ENCODE peak calls at places on chromosomes 5 and 9, in nine cellular contexts. One of them, this sample, is unnamed.

GRCh38 chr9:70389642-70390266 is 24.7 kb downstream of the KLF9 start:
- DNase-seq in GM20000: no peak
- DNase-seq in upper lobe of right lung: no peak
- DNase-seq in progenitor cell of endocrine pancreas: no peak
- DNase-seq in GM23338: no peak
- DNase-seq in mammary epithelial cell: peak; percentile 33
- DNase-seq in fibroblast of mammary gland: peak; percentile 55
- DNase-seq in GM06990: no peak
- DNase-seq in WTC11: no peak
- DNase-seq in this sample: peak; percentile 15

GRCh38 chr9:28037968-28038367 is 464.7 kb upstream of the C9orf72 start:
- DNase-seq in GM20000: no peak
- DNase-seq in upper lobe of right lung: no peak
- DNase-seq in progenitor cell of endocrine pancreas: no peak
- DNase-seq in GM23338: no peak
- DNase-seq in mammary epithelial cell: no peak
- DNase-seq in fibroblast of mammary gland: no peak
- DNase-seq in GM06990: no peak
- DNase-seq in WTC11: no peak
- DNase-seq in this sample: no peak

GRCh38 chr5:39399135-39400036 is 25.4 kb downstream of the DAB2 start:
- DNase-seq in GM20000: no peak
- DNase-seq in upper lobe of right lung: no peak
- DNase-seq in progenitor cell of endocrine pancreas: no peak
- DNase-seq in GM23338: peak; percentile 11
- DNase-seq in mammary epithelial cell: peak; percentile 95
- DNase-seq in fibroblast of mammary gland: peak; percentile 99
- DNase-seq in GM06990: no peak
- DNase-seq in WTC11: no peak
- DNase-seq in this sample: no peak

GRCh38 chr5:138649316-138649720 is 74.1 kb upstream of the HSPA9 start:
- DNase-seq in GM20000: no peak
- DNase-seq in upper lobe of right lung: no peak
- DNase-seq in progenitor cell of endocrine pancreas: no peak
- DNase-seq in GM23338: peak; percentile 38
- DNase-seq in mammary epithelial cell: no peak
- DNase-seq in fibroblast of mammary gland: no peak
- DNase-seq in GM06990: no peak
- DNase-seq in WTC11: no peak
- DNase-seq in this sample: no peak

GRCh38 chr9:136769710-136770191 is 5.4 kb upstream of the LCN15 start:
- DNase-seq in GM20000: peak; percentile 90
- DNase-seq in upper lobe of right lung: peak; percentile 73
- DNase-seq in progenitor cell of endocrine pancreas: no peak
- DNase-seq in GM23338: peak; percentile 90
- DNase-seq in mammary epithelial cell: no peak
- DNase-seq in fibroblast of mammary gland: no peak
- DNase-seq in GM06990: no peak
- DNase-seq in WTC11: peak; percentile 82
- DNase-seq in this sample: peak; percentile 72

GRCh38 chr5:67181648-67182218 is 14.9 kb downstream of the CD180 start:
- DNase-seq in GM20000: no peak
- DNase-seq in upper lobe of right lung: no peak
- DNase-seq in progenitor cell of endocrine pancreas: no peak
- DNase-seq in GM23338: peak; percentile 32
- DNase-seq in mammary epithelial cell: no peak
- DNase-seq in fibroblast of mammary gland: no peak
- DNase-seq in GM06990: no peak
- DNase-seq in WTC11: no peak
- DNase-seq in this sample: no peak

GRCh38 chr5:139725073-139725830 is 70.4 kb upstream of the PSD2 start:
- DNase-seq in GM20000: no peak
- DNase-seq in upper lobe of right lung: peak; percentile 75
- DNase-seq in progenitor cell of endocrine pancreas: no peak
- DNase-seq in GM23338: no peak
- DNase-seq in mammary epithelial cell: no peak
- DNase-seq in fibroblast of mammary gland: peak; percentile 80
- DNase-seq in GM06990: no peak
- DNase-seq in WTC11: no peak
- DNase-seq in this sample: no peak

GRCh38 chr5:151020304-151021031 is at the start of gene GPX3:
- DNase-seq in GM20000: peak; percentile 69
- DNase-seq in upper lobe of right lung: peak; percentile 96
- DNase-seq in progenitor cell of endocrine pancreas: peak; percentile 75
- DNase-seq in GM23338: peak; percentile 94
- DNase-seq in mammary epithelial cell: no peak
- DNase-seq in fibroblast of mammary gland: no peak
- DNase-seq in GM06990: peak; percentile 40
- DNase-seq in WTC11: peak; percentile 89
- DNase-seq in this sample: peak; percentile 79

GRCh38 chr5:74179183-74179582 is 461.3 kb downstream of the ENC1 start:
- DNase-seq in GM20000: no peak
- DNase-seq in upper lobe of right lung: no peak
- DNase-seq in progenitor cell of endocrine pancreas: no peak
- DNase-seq in GM23338: no peak
- DNase-seq in mammary epithelial cell: peak; percentile 62
- DNase-seq in fibroblast of mammary gland: peak; percentile 93
- DNase-seq in GM06990: no peak
- DNase-seq in WTC11: no peak
- DNase-seq in this sample: no peak

GRCh38 chr5:143749581-143750204 is 62.3 kb upstream of the HMHB1 start:
- DNase-seq in GM20000: no peak
- DNase-seq in upper lobe of right lung: no peak
- DNase-seq in progenitor cell of endocrine pancreas: no peak
- DNase-seq in GM23338: no peak
- DNase-seq in mammary epithelial cell: no peak
- DNase-seq in fibroblast of mammary gland: no peak
- DNase-seq in GM06990: no peak
- DNase-seq in WTC11: no peak
- DNase-seq in this sample: no peak

GRCh38 chr9:129348890-129349570 is 171.0 kb upstream of the IER5L start:
- DNase-seq in GM20000: no peak
- DNase-seq in upper lobe of right lung: no peak
- DNase-seq in progenitor cell of endocrine pancreas: no peak
- DNase-seq in GM23338: peak; percentile 27
- DNase-seq in mammary epithelial cell: no peak
- DNase-seq in fibroblast of mammary gland: no peak
- DNase-seq in GM06990: no peak
- DNase-seq in WTC11: no peak
- DNase-seq in this sample: no peak

GRCh38 chr5:102627311-102627710 is 127.8 kb upstream of the PAM start:
- DNase-seq in GM20000: no peak
- DNase-seq in upper lobe of right lung: no peak
- DNase-seq in progenitor cell of endocrine pancreas: no peak
- DNase-seq in GM23338: no peak
- DNase-seq in mammary epithelial cell: peak; percentile 54
- DNase-seq in fibroblast of mammary gland: peak; percentile 47
- DNase-seq in GM06990: no peak
- DNase-seq in WTC11: no peak
- DNase-seq in this sample: no peak

GRCh38 chr5:146754621-146755020 is 123.9 kb downstream of the PPP2R2B start:
- DNase-seq in GM20000: no peak
- DNase-seq in upper lobe of right lung: no peak
- DNase-seq in progenitor cell of endocrine pancreas: no peak
- DNase-seq in GM23338: no peak
- DNase-seq in mammary epithelial cell: no peak
- DNase-seq in fibroblast of mammary gland: no peak
- DNase-seq in GM06990: no peak
- DNase-seq in WTC11: no peak
- DNase-seq in this sample: no peak

DNA sequence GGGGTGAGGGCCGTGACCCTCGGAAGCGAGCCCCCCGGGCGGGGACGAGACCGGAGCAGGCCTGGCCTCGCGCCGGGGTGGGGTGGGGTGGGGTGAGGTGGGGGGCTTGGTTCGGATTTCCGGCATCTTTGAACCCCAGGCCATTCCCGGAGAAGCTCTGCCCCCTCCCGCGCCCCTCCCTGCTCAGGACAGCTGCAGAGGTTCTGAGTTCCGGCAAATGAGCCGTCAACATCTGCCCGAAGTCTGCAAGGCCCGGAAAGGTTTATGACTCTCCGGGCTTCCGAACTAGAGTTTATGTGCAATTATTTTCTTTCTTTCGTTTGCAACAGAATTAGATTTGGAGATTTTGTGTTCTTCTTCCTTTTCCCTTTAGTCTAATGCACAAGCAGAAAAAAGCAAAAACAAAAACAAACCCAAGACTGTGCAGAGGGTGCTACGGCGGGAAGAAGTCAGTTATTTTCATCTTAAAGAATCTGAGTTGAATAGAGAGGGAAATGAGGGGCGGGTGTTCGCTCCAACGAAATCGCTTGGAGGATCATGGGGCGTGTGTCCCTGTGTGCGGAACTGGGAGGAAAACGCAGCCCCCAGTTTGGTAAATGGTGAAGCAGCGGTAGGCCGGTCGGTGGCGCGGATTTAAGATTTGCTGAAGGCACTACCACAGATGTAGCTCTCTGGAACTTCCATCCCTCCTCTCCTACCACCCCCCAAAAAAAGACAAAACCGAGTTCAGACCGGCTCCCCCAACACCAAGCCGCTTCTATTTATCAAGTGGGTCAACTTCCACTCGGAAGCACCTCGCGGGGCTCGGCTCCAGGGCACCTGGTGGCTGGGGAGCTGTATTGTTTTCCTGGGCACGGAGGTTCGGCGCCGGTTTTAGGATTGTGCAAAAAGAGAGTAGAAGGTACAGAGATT is 4.8 kb downstream of the LHX2 start:
- DNase-seq in GM20000: peak; percentile 59
- DNase-seq in upper lobe of right lung: peak; percentile 42
- DNase-seq in progenitor cell of endocrine pancreas: no peak
- DNase-seq in GM23338: no peak
- DNase-seq in mammary epithelial cell: no peak
- DNase-seq in fibroblast of mammary gland: no peak
- DNase-seq in GM06990: no peak
- DNase-seq in WTC11: no peak
- DNase-seq in this sample: no peak
- TF ChIP-seq CTCF in GM20000: no peak
- TF ChIP-seq CTCF in upper lobe of right lung: no peak
- TF ChIP-seq CTCF in progenitor cell of endocrine pancreas: peak; percentile 11
- TF ChIP-seq CTCF in GM23338: no peak
- TF ChIP-seq CTCF in mammary epithelial cell: no peak
- TF ChIP-seq CTCF in fibroblast of mammary gland: no peak
- TF ChIP-seq CTCF in GM06990: no peak
- TF ChIP-seq CTCF in WTC11: no peak
- TF ChIP-seq CTCF in this sample: no peak

GRCh38 chr5:177131352-177131710 is 2.2 kb upstream of the NSD1 start:
- DNase-seq in GM20000: no peak
- DNase-seq in upper lobe of right lung: peak; percentile 48
- DNase-seq in progenitor cell of endocrine pancreas: no peak
- DNase-seq in GM23338: no peak
- DNase-seq in mammary epithelial cell: no peak
- DNase-seq in fibroblast of mammary gland: no peak
- DNase-seq in GM06990: no peak
- DNase-seq in WTC11: no peak
- DNase-seq in this sample: no peak

GRCh38 chr5:177133119-177133844 is at the start of gene NSD1:
- DNase-seq in GM20000: peak; percentile 98
- DNase-seq in upper lobe of right lung: peak; percentile 96
- DNase-seq in progenitor cell of endocrine pancreas: peak; percentile 84
- DNase-seq in GM23338: peak; percentile 98
- DNase-seq in mammary epithelial cell: peak; percentile 57
- DNase-seq in fibroblast of mammary gland: peak; percentile 76
- DNase-seq in GM06990: peak; percentile 97
- DNase-seq in WTC11: peak; percentile 93
- DNase-seq in this sample: peak; percentile 90

GRCh38 chr5:177131711-177132503 is 1.7 kb upstream of the NSD1 start:
- DNase-seq in GM20000: peak; percentile 51
- DNase-seq in upper lobe of right lung: peak; percentile 66
- DNase-seq in progenitor cell of endocrine pancreas: no peak
- DNase-seq in GM23338: peak; percentile 69
- DNase-seq in mammary epithelial cell: no peak
- DNase-seq in fibroblast of mammary gland: no peak
- DNase-seq in GM06990: no peak
- DNase-seq in WTC11: peak; percentile 41
- DNase-seq in this sample: peak; percentile 24

GRCh38 chr5:177133845-177134652 is 476 bp downstream of the NSD1 start:
- DNase-seq in GM20000: peak; percentile 73
- DNase-seq in upper lobe of right lung: peak; percentile 82
- DNase-seq in progenitor cell of endocrine pancreas: peak; percentile 26
- DNase-seq in GM23338: peak; percentile 81
- DNase-seq in mammary epithelial cell: peak; percentile 54
- DNase-seq in fibroblast of mammary gland: peak; percentile 26
- DNase-seq in GM06990: peak; percentile 81
- DNase-seq in WTC11: peak; percentile 79
- DNase-seq in this sample: peak; percentile 70

GRCh38 chr5:177132504-177133118 is 962 bp upstream of the NSD1 start:
- DNase-seq in GM20000: peak; percentile 71
- DNase-seq in upper lobe of right lung: no peak
- DNase-seq in progenitor cell of endocrine pancreas: peak; percentile 36
- DNase-seq in GM23338: peak; percentile 74
- DNase-seq in mammary epithelial cell: no peak
- DNase-seq in fibroblast of mammary gland: peak; percentile 19
- DNase-seq in GM06990: no peak
- DNase-seq in WTC11: peak; percentile 59
- DNase-seq in this sample: peak; percentile 45
- TF ChIP-seq CTCF in GM20000: no peak
- TF ChIP-seq CTCF in upper lobe of right lung: no peak
- TF ChIP-seq CTCF in progenitor cell of endocrine pancreas: no peak
- TF ChIP-seq CTCF in GM23338: no peak
- TF ChIP-seq CTCF in mammary epithelial cell: no peak
- TF ChIP-seq CTCF in fibroblast of mammary gland: no peak
- TF ChIP-seq CTCF in GM06990: no peak
- TF ChIP-seq CTCF in WTC11: no peak
- TF ChIP-seq CTCF in this sample: no peak

GRCh38 chr9:80664327-80665210 is 1024.8 kb downstream of the TLE1 start:
- DNase-seq in GM20000: no peak
- DNase-seq in upper lobe of right lung: no peak
- DNase-seq in progenitor cell of endocrine pancreas: no peak
- DNase-seq in GM23338: no peak
- DNase-seq in mammary epithelial cell: peak; percentile 54
- DNase-seq in fibroblast of mammary gland: peak; percentile 11
- DNase-seq in GM06990: no peak
- DNase-seq in WTC11: no peak
- DNase-seq in this sample: no peak
- TF ChIP-seq CTCF in GM20000: no peak
- TF ChIP-seq CTCF in upper lobe of right lung: no peak
- TF ChIP-seq CTCF in progenitor cell of endocrine pancreas: no peak
- TF ChIP-seq CTCF in GM23338: peak; percentile 55
- TF ChIP-seq CTCF in mammary epithelial cell: peak; percentile 66
- TF ChIP-seq CTCF in fibroblast of mammary gland: no peak
- TF ChIP-seq CTCF in GM06990: no peak
- TF ChIP-seq CTCF in WTC11: no peak
- TF ChIP-seq CTCF in this sample: no peak

DNA sequence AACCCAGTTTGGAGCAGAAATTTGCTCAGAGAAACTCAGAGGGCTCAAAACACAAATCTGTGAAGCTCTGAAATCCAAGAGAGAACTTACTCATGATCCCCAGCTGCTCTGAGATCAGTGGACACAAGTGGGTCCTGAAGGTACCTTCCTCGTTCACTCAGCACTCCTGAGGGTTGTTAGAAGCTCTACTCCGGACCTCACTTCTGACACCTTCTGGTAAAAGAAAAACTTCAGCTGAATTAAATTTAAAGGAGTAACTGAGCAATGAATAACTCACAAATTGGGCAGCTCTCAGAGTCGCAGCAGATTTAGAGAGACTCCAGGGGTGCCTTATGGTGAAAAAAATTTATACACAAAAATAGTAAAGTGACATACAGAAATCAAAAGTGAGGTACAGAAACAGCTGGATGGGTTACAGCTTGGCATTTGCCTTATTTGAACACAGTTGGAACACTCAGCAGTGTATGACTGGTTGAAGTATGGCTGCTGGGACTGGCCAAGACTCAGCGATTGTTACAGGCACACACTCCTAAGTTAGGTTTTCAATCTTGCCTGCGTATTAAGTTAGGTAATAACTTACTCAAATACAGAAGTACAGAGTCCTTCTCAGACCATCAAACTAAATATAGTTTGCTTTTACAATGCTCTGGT is 32.5 kb downstream of the INSL4 start:
- DNase-seq in GM20000: peak; percentile 24
- DNase-seq in upper lobe of right lung: no peak
- DNase-seq in progenitor cell of endocrine pancreas: no peak
- DNase-seq in GM23338: peak; percentile 60
- DNase-seq in mammary epithelial cell: peak; percentile 25
- DNase-seq in fibroblast of mammary gland: peak; percentile 18
- DNase-seq in GM06990: no peak
- DNase-seq in WTC11: no peak
- DNase-seq in this sample: no peak
- TF ChIP-seq CTCF in GM20000: no peak
- TF ChIP-seq CTCF in upper lobe of right lung: peak; percentile 12
- TF ChIP-seq CTCF in progenitor cell of endocrine pancreas: peak; percentile 12
- TF ChIP-seq CTCF in GM23338: peak; percentile 43
- TF ChIP-seq CTCF in mammary epithelial cell: peak; percentile 41
- TF ChIP-seq CTCF in fibroblast of mammary gland: peak; percentile 6
- TF ChIP-seq CTCF in GM06990: peak; percentile 24
- TF ChIP-seq CTCF in WTC11: no peak
- TF ChIP-seq CTCF in this sample: no peak

This sample was measured in endothelial cell.